ENCODE peak calls at places on chromosomes 11 and 22, in nine cellular contexts. One of them, this sample, is unnamed. For H3K27me3, the result is how much of the 10 kb centered on the place peaks cover.

GRCh38 chr11:123233978-123234340 is 38.9 kb upstream of the CLMP start:
- DNase-seq in CD8-positive, alpha-beta memory T cell: no peak
- DNase-seq in pancreas: no peak
- DNase-seq in CD4-positive, alpha-beta T cell: no peak
- DNase-seq in SK-N-SH: no peak
- DNase-seq in ascending aorta: no peak
- DNase-seq in HCT116: no peak
- DNase-seq in spleen: no peak
- DNase-seq in AG04450: no peak
- DNase-seq in this sample: no peak

GRCh38 chr11:63818609-63819008 is 5.4 kb downstream of the SPINDOC start:
- DNase-seq in CD8-positive, alpha-beta memory T cell: no peak
- DNase-seq in pancreas: no peak
- DNase-seq in CD4-positive, alpha-beta T cell: no peak
- DNase-seq in SK-N-SH: no peak
- DNase-seq in ascending aorta: no peak
- DNase-seq in HCT116: no peak
- DNase-seq in spleen: no peak
- DNase-seq in AG04450: no peak
- DNase-seq in this sample: no peak

GRCh38 chr11:14584595-14584994 is 59.0 kb upstream of the PDE3B start:
- DNase-seq in CD8-positive, alpha-beta memory T cell: no peak
- DNase-seq in pancreas: peak
- DNase-seq in CD4-positive, alpha-beta T cell: no peak
- DNase-seq in SK-N-SH: peak
- DNase-seq in ascending aorta: no peak
- DNase-seq in HCT116: no peak
- DNase-seq in spleen: no peak
- DNase-seq in AG04450: no peak
- DNase-seq in this sample: no peak

GRCh38 chr11:111734383-111735261 is 31.6 kb downstream of the PPP2R1B start:
- DNase-seq in CD8-positive, alpha-beta memory T cell: no peak
- DNase-seq in pancreas: no peak
- DNase-seq in CD4-positive, alpha-beta T cell: no peak
- DNase-seq in SK-N-SH: peak
- DNase-seq in ascending aorta: no peak
- DNase-seq in HCT116: no peak
- DNase-seq in spleen: peak
- DNase-seq in AG04450: no peak
- DNase-seq in this sample: peak

GRCh38 chr22:46088541-46089311 is 61.6 kb upstream of the PPARA start:
- DNase-seq in CD8-positive, alpha-beta memory T cell: no peak
- DNase-seq in pancreas: peak
- DNase-seq in CD4-positive, alpha-beta T cell: no peak
- DNase-seq in SK-N-SH: no peak
- DNase-seq in ascending aorta: no peak
- DNase-seq in HCT116: no peak
- DNase-seq in spleen: peak
- DNase-seq in AG04450: no peak
- DNase-seq in this sample: no peak

GRCh38 chr22:43528601-43529360 is 117.0 kb downstream of the MPPED1 start:
- DNase-seq in CD8-positive, alpha-beta memory T cell: no peak
- DNase-seq in pancreas: no peak
- DNase-seq in CD4-positive, alpha-beta T cell: no peak
- DNase-seq in SK-N-SH: no peak
- DNase-seq in ascending aorta: no peak
- DNase-seq in HCT116: no peak
- DNase-seq in spleen: no peak
- DNase-seq in AG04450: no peak
- DNase-seq in this sample: no peak

GRCh38 chr11:16000065-16000464 is 356.3 kb downstream of the SOX6 start:
- DNase-seq in CD8-positive, alpha-beta memory T cell: no peak
- DNase-seq in pancreas: no peak
- DNase-seq in CD4-positive, alpha-beta T cell: no peak
- DNase-seq in SK-N-SH: no peak
- DNase-seq in ascending aorta: no peak
- DNase-seq in HCT116: no peak
- DNase-seq in spleen: no peak
- DNase-seq in AG04450: peak
- DNase-seq in this sample: no peak

GRCh38 chr22:22397292-22397870 is 111.2 kb downstream of the ZNF280B start:
- DNase-seq in CD8-positive, alpha-beta memory T cell: no peak
- DNase-seq in pancreas: peak
- DNase-seq in CD4-positive, alpha-beta T cell: no peak
- DNase-seq in SK-N-SH: no peak
- DNase-seq in ascending aorta: no peak
- DNase-seq in HCT116: peak
- DNase-seq in spleen: no peak
- DNase-seq in AG04450: no peak
- DNase-seq in this sample: peak

GRCh38 chr22:26718905-26719304 is 61.5 kb downstream of the MIAT start:
- DNase-seq in CD8-positive, alpha-beta memory T cell: no peak
- DNase-seq in pancreas: no peak
- DNase-seq in CD4-positive, alpha-beta T cell: no peak
- DNase-seq in SK-N-SH: no peak
- DNase-seq in ascending aorta: no peak
- DNase-seq in HCT116: no peak
- DNase-seq in spleen: no peak
- DNase-seq in AG04450: peak
- DNase-seq in this sample: no peak

GRCh38 chr11:134685981-134686380 is 273.9 kb upstream of the B3GAT1 start:
- DNase-seq in CD8-positive, alpha-beta memory T cell: no peak
- DNase-seq in pancreas: no peak
- DNase-seq in CD4-positive, alpha-beta T cell: no peak
- DNase-seq in SK-N-SH: no peak
- DNase-seq in ascending aorta: no peak
- DNase-seq in HCT116: no peak
- DNase-seq in spleen: no peak
- DNase-seq in AG04450: no peak
- DNase-seq in this sample: no peak

GRCh38 chr11:2142300-2142759 is 3.1 kb upstream of the IGF2 start:
- DNase-seq in CD8-positive, alpha-beta memory T cell: no peak
- DNase-seq in pancreas: no peak
- DNase-seq in CD4-positive, alpha-beta T cell: no peak
- DNase-seq in SK-N-SH: no peak
- DNase-seq in ascending aorta: no peak
- DNase-seq in HCT116: no peak
- DNase-seq in spleen: no peak
- DNase-seq in AG04450: no peak
- DNase-seq in this sample: no peak
- H3K27me3 ChIP-seq in CD8-positive, alpha-beta memory T cell: under half
- H3K27me3 ChIP-seq in pancreas: under half
- H3K27me3 ChIP-seq in CD4-positive, alpha-beta T cell: half or more
- H3K27me3 ChIP-seq in SK-N-SH: half or more
- H3K27me3 ChIP-seq in ascending aorta: under half
- H3K27me3 ChIP-seq in HCT116: under half
- H3K27me3 ChIP-seq in spleen: half or more
- H3K27me3 ChIP-seq in AG04450: half or more
- H3K27me3 ChIP-seq in this sample: half or more

GRCh38 chr22:37426532-37427127 is 649 bp downstream of the ELFN2 start:
- DNase-seq in CD8-positive, alpha-beta memory T cell: no peak
- DNase-seq in pancreas: no peak
- DNase-seq in CD4-positive, alpha-beta T cell: no peak
- DNase-seq in SK-N-SH: no peak
- DNase-seq in ascending aorta: no peak
- DNase-seq in HCT116: no peak
- DNase-seq in spleen: no peak
- DNase-seq in AG04450: no peak
- DNase-seq in this sample: no peak
- H3K27me3 ChIP-seq in CD8-positive, alpha-beta memory T cell: under half
- H3K27me3 ChIP-seq in pancreas: under half
- H3K27me3 ChIP-seq in CD4-positive, alpha-beta T cell: under half
- H3K27me3 ChIP-seq in SK-N-SH: under half
- H3K27me3 ChIP-seq in ascending aorta: under half
- H3K27me3 ChIP-seq in HCT116: under half
- H3K27me3 ChIP-seq in spleen: under half
- H3K27me3 ChIP-seq in AG04450: under half
- H3K27me3 ChIP-seq in this sample: half or more

GRCh38 chr11:69703711-69704507 is at the start of gene FGF19:
- DNase-seq in CD8-positive, alpha-beta memory T cell: no peak
- DNase-seq in pancreas: no peak
- DNase-seq in CD4-positive, alpha-beta T cell: no peak
- DNase-seq in SK-N-SH: peak
- DNase-seq in ascending aorta: no peak
- DNase-seq in HCT116: no peak
- DNase-seq in spleen: peak
- DNase-seq in AG04450: no peak
- DNase-seq in this sample: peak
- H3K27me3 ChIP-seq in CD8-positive, alpha-beta memory T cell: under half
- H3K27me3 ChIP-seq in pancreas: under half
- H3K27me3 ChIP-seq in CD4-positive, alpha-beta T cell: half or more
- H3K27me3 ChIP-seq in SK-N-SH: under half
- H3K27me3 ChIP-seq in ascending aorta: under half
- H3K27me3 ChIP-seq in HCT116: under half
- H3K27me3 ChIP-seq in spleen: half or more
- H3K27me3 ChIP-seq in AG04450: half or more
- H3K27me3 ChIP-seq in this sample: half or more

GRCh38 chr22:35043251-35043931 is 22.6 kb upstream of the ISX start:
- DNase-seq in CD8-positive, alpha-beta memory T cell: no peak
- DNase-seq in pancreas: no peak
- DNase-seq in CD4-positive, alpha-beta T cell: no peak
- DNase-seq in SK-N-SH: no peak
- DNase-seq in ascending aorta: no peak
- DNase-seq in HCT116: no peak
- DNase-seq in spleen: no peak
- DNase-seq in AG04450: no peak
- DNase-seq in this sample: peak
- H3K27me3 ChIP-seq in CD8-positive, alpha-beta memory T cell: under half
- H3K27me3 ChIP-seq in pancreas: under half
- H3K27me3 ChIP-seq in CD4-positive, alpha-beta T cell: under half
- H3K27me3 ChIP-seq in SK-N-SH: under half
- H3K27me3 ChIP-seq in ascending aorta: under half
- H3K27me3 ChIP-seq in HCT116: under half
- H3K27me3 ChIP-seq in spleen: under half
- H3K27me3 ChIP-seq in AG04450: under half
- H3K27me3 ChIP-seq in this sample: under half

DNA sequence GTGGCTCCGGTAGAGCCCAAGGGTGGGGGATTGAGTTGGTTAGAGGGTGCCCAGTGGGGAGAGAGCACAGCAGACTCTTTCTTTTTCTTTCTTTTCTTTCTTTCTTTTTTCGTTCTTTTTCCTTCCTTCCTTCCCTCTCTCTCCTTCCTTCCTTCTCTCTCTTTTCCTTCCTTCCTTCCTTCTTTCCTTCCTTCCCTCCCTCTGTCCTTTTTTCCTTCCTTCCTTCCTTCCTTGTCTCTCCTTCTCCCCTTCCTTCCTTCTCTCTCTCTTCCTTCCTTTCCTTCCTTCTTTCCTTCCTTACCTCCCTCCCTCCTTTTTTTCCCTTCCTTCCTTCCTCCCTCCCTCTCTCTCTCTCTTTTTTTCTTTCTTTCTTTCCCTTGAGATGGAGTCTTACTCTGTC is 4.8 kb upstream of the ALX4 start:
- DNase-seq in CD8-positive, alpha-beta memory T cell: no peak
- DNase-seq in pancreas: no peak
- DNase-seq in CD4-positive, alpha-beta T cell: no peak
- DNase-seq in SK-N-SH: no peak
- DNase-seq in ascending aorta: no peak
- DNase-seq in HCT116: no peak
- DNase-seq in spleen: no peak
- DNase-seq in AG04450: no peak
- DNase-seq in this sample: no peak
- H3K27me3 ChIP-seq in CD8-positive, alpha-beta memory T cell: under half
- H3K27me3 ChIP-seq in pancreas: under half
- H3K27me3 ChIP-seq in CD4-positive, alpha-beta T cell: half or more
- H3K27me3 ChIP-seq in SK-N-SH: half or more
- H3K27me3 ChIP-seq in ascending aorta: under half
- H3K27me3 ChIP-seq in HCT116: under half
- H3K27me3 ChIP-seq in spleen: half or more
- H3K27me3 ChIP-seq in AG04450: half or more
- H3K27me3 ChIP-seq in this sample: half or more

This sample was measured in endodermal cell.